ENCODE peak calls at places on chromosomes 5 and 9, in nine cellular contexts. N is GM04504, R is A172, J is epithelial cell of esophagus, A is Ammon's horn, W is RWPE1, O is progenitor cell of endocrine pancreas, H is bronchial epithelial cell, Q is body of pancreas. K is an unnamed sample.

GRCh38 chr9:70034292-70034711 is 9.3 kb upstream of the MAMDC2 start:
- DNase-seq in N (no peak), R (no peak), J (peak), A (no peak), W (no peak), O (no peak), H (peak), Q (no peak), K (no peak)

GRCh38 chr9:11233693-11234092 is 620.9 kb upstream of the PTPRD start:
- DNase-seq in N (no peak), R (no peak), J (peak), A (no peak), W (no peak), O (no peak), H (no peak), Q (no peak), K (no peak)

GRCh38 chr5:113489299-113489698 is 1.0 kb upstream of the MCC start:
- DNase-seq in N (peak), R (peak), J (peak), A (no peak), W (peak), O (no peak), H (peak), Q (no peak), K (no peak)

GRCh38 chr9:90300901-90301688 is 341.5 kb downstream of the DIRAS2 start:
- DNase-seq in N (peak), R (peak), J (peak), A (peak), W (peak), O (no peak), H (peak), Q (no peak), K (peak)

GRCh38 chr5:142512680-142513042 is 173.2 kb downstream of the FGF1 start:
- DNase-seq in N (no peak), R (peak), J (peak), A (no peak), W (peak), O (no peak), H (no peak), Q (no peak), K (no peak)

GRCh38 chr9:70488793-70489105 is 74.3 kb upstream of the KLF9 start:
- DNase-seq in N (no peak), R (peak), J (peak), A (no peak), W (no peak), O (no peak), H (no peak), Q (no peak), K (no peak)

GRCh38 chr9:34576593-34576935 is 13.0 kb downstream of the CNTFR start:
- DNase-seq in N (no peak), R (no peak), J (no peak), A (no peak), W (no peak), O (no peak), H (no peak), Q (no peak), K (no peak)

GRCh38 chr5:136054133-136054996 is 25.6 kb downstream of the TGFBI start:
- DNase-seq in N (peak), R (no peak), J (no peak), A (no peak), W (no peak), O (no peak), H (no peak), Q (no peak), K (no peak)

GRCh38 chr5:17928571-17928970 is 294.3 kb downstream of the TAF11L14 start:
- DNase-seq in N (no peak), R (no peak), J (peak), A (peak), W (peak), O (no peak), H (peak), Q (peak), K (no peak)

GRCh38 chr5:96991708-96992107 is 55.8 kb downstream of the LNPEP start:
- DNase-seq in N (no peak), R (no peak), J (no peak), A (no peak), W (no peak), O (no peak), H (no peak), Q (no peak), K (no peak)

GRCh38 chr9:104836235-104836634 is 72.3 kb downstream of the NIPSNAP3B start:
- DNase-seq in N (no peak), R (no peak), J (peak), A (no peak), W (no peak), O (no peak), H (peak), Q (no peak), K (no peak)

GRCh38 chr9:133945314-133945975 is 46.7 kb downstream of the VAV2 start:
- DNase-seq in N (no peak), R (no peak), J (no peak), A (no peak), W (no peak), O (no peak), H (no peak), Q (no peak), K (no peak)

GRCh38 chr5:52693279-52693678 is 94.4 kb upstream of the ITGA1 start:
- DNase-seq in N (no peak), R (no peak), J (peak), A (peak), W (peak), O (no peak), H (peak), Q (no peak), K (no peak)

GRCh38 chr5:610744-611730 is 1.1 kb upstream of the CEP72 start:
- DNase-seq in N (no peak), R (no peak), J (no peak), A (no peak), W (no peak), O (no peak), H (no peak), Q (no peak), K (no peak)

GRCh38 chr5:61290815-61291214 is 41.2 kb upstream of the ZSWIM6 start:
- DNase-seq in N (no peak), R (peak), J (peak), A (no peak), W (no peak), O (no peak), H (peak), Q (peak), K (no peak)

GRCh38 chr5:173597304-173597703 is 19.1 kb downstream of the BOD1 start:
- DNase-seq in N (no peak), R (no peak), J (no peak), A (no peak), W (no peak), O (no peak), H (no peak), Q (no peak), K (no peak)

GRCh38 chr5:51373880-51374523 is 9.2 kb upstream of the ISL1 start:
- DNase-seq in N (no peak), R (no peak), J (no peak), A (no peak), W (no peak), O (no peak), H (no peak), Q (no peak), K (peak)

GRCh38 chr9:17082343-17082742 is 52.5 kb upstream of the CNTLN start:
- DNase-seq in N (no peak), R (peak), J (no peak), A (peak), W (no peak), O (no peak), H (no peak), Q (no peak), K (peak)

GRCh38 chr9:92257327-92257726 is 36.2 kb downstream of the IARS1 start:
- DNase-seq in N (no peak), R (no peak), J (no peak), A (no peak), W (no peak), O (no peak), H (no peak), Q (no peak), K (no peak)

GRCh38 chr5:38697013-38697412 is 140.6 kb upstream of the LIFR start:
- DNase-seq in N (no peak), R (peak), J (no peak), A (no peak), W (no peak), O (no peak), H (no peak), Q (no peak), K (no peak)

GRCh38 chr9:71001780-71002386 is 119.5 kb downstream of the TRPM3 start:
- DNase-seq in N (no peak), R (peak), J (peak), A (no peak), W (peak), O (peak), H (peak), Q (peak), K (no peak)

GRCh38 chr5:160089549-160089948 is 29.7 kb downstream of the PWWP2A start:
- DNase-seq in N (no peak), R (no peak), J (no peak), A (no peak), W (no peak), O (no peak), H (no peak), Q (no peak), K (no peak)

GRCh38 chr5:74415695-74416102 is 224.8 kb downstream of the ENC1 start:
- DNase-seq in N (no peak), R (no peak), J (no peak), A (no peak), W (no peak), O (no peak), H (no peak), Q (no peak), K (no peak)

GRCh38 chr9:16561121-16561520 is 309.3 kb downstream of the BNC2 start:
- DNase-seq in N (no peak), R (no peak), J (no peak), A (no peak), W (no peak), O (no peak), H (no peak), Q (no peak), K (no peak)

GRCh38 chr9:98778711-98779530 is 17.4 kb downstream of the ANKS6 start:
- DNase-seq in N (no peak), R (no peak), J (peak), A (no peak), W (no peak), O (no peak), H (no peak), Q (no peak), K (peak)

GRCh38 chr5:175386526-175386925 is 57.5 kb downstream of the DRD1 start:
- DNase-seq in N (no peak), R (no peak), J (no peak), A (no peak), W (no peak), O (no peak), H (no peak), Q (no peak), K (no peak)

GRCh38 chr5:41334758-41335157 is 121.4 kb upstream of the C6 start:
- DNase-seq in N (no peak), R (no peak), J (peak), A (peak), W (no peak), O (no peak), H (no peak), Q (no peak), K (no peak)

GRCh38 chr5:103621548-103621930 is 59.0 kb upstream of the NUDT12 start:
- DNase-seq in N (no peak), R (no peak), J (no peak), A (no peak), W (no peak), O (no peak), H (no peak), Q (no peak), K (no peak)

GRCh38 chr5:172887735-172888134 is 53.7 kb downstream of the ERGIC1 start:
- DNase-seq in N (no peak), R (no peak), J (no peak), A (peak), W (no peak), O (no peak), H (no peak), Q (no peak), K (no peak)

GRCh38 chr5:179142434-179143198 is 82.4 kb downstream of the ZNF354C start:
- DNase-seq in N (peak), R (peak), J (peak), A (no peak), W (peak), O (no peak), H (peak), Q (no peak), K (no peak)

GRCh38 chr5:40842351-40842750 is 1.2 kb downstream of the CARD6 start:
- DNase-seq in N (no peak), R (no peak), J (peak), A (no peak), W (peak), O (no peak), H (peak), Q (no peak), K (no peak)

GRCh38 chr5:138352071-138352721 is at the start of gene KDM3B:
- DNase-seq in N (peak), R (peak), J (peak), A (peak), W (peak), O (peak), H (peak), Q (peak), K (peak)

GRCh38 chr5:178832618-178833201 is 27.0 kb upstream of the ZNF354B start:
- DNase-seq in N (no peak), R (no peak), J (no peak), A (no peak), W (no peak), O (no peak), H (no peak), Q (no peak), K (no peak)

GRCh38 chr9:4382722-4383317 is 83.0 kb upstream of the GLIS3 start:
- DNase-seq in N (no peak), R (peak), J (peak), A (peak), W (peak), O (no peak), H (peak), Q (no peak), K (no peak)

GRCh38 chr5:28580616-28581015 is 1542.2 kb upstream of the CDH9 start:
- DNase-seq in N (no peak), R (peak), J (peak), A (no peak), W (no peak), O (no peak), H (peak), Q (no peak), K (no peak)